ENCODE peak calls at places on chromosomes 7 and 10, in seven cellular contexts. U is HAP-1, L is left lung, R is astrocyte, W is A549, F is thyroid gland, X is lower lobe of right lung. D is an unnamed sample. For H3K4me1, the result is how much of the 10 kb centered on the place peaks cover.

GRCh38 chr7:136386876-136387275 is 409.7 kb upstream of the MTPN start:
- DNase-seq in L (no peak), F (no peak), W (no peak), U (no peak), R (peak), X (no peak), D (no peak)

GRCh38 chr7:45973725-45974532 is 52.9 kb upstream of the IGFBP3 start:
- DNase-seq in W (peak), U (no peak), R (peak), F (no peak), L (no peak), X (no peak), D (no peak)

GRCh38 chr10:123035467-123036086 is 26.8 kb downstream of the ACADSB start:
- DNase-seq in L (no peak), F (no peak), R (no peak), X (no peak), U (no peak), W (no peak), D (no peak)

GRCh38 chr10:90847436-90847835 is 10.4 kb downstream of the HTR7 start:
- DNase-seq in R (peak), L (no peak), X (no peak), U (no peak), W (no peak), F (no peak), D (no peak)

GRCh38 chr7:2800220-2800922 is 43.7 kb downstream of the GNA12 start:
- DNase-seq in W (no peak), L (no peak), R (no peak), U (no peak), F (no peak), X (no peak), D (no peak)

GRCh38 chr10:132971448-132972148 is 29.2 kb upstream of the CFAP46 start:
- DNase-seq in X (no peak), R (no peak), W (no peak), F (no peak), L (peak), U (no peak), D (no peak)

GRCh38 chr10:95242581-95243317 is 48.1 kb downstream of the PDLIM1 start:
- DNase-seq in L (no peak), W (peak), X (no peak), F (peak), R (no peak), U (peak), D (no peak)

GRCh38 chr10:77553311-77553710 is 84.3 kb downstream of the KCNMA1 start:
- DNase-seq in R (no peak), F (no peak), X (no peak), W (no peak), U (no peak), L (no peak), D (no peak)

GRCh38 chr10:114313139-114313538 is 74.1 kb downstream of the VWA2 start:
- DNase-seq in R (no peak), U (no peak), L (no peak), X (no peak), F (no peak), W (no peak), D (no peak)

GRCh38 chr7:50268990-50269389 is 35.5 kb upstream of the IKZF1 start:
- DNase-seq in L (no peak), U (no peak), X (no peak), R (no peak), F (no peak), W (no peak), D (no peak)

GRCh38 chr7:47453093-47454056 is 128.5 kb downstream of the TNS3 start:
- DNase-seq in U (no peak), L (peak), F (peak), X (peak), W (no peak), R (peak), D (peak)

GRCh38 chr10:66882271-66882670 is 43.6 kb upstream of the LRRTM3 start:
- DNase-seq in L (no peak), R (no peak), W (no peak), X (no peak), F (no peak), U (no peak), D (no peak)

GRCh38 chr7:33261585-33261984 is 132.2 kb downstream of the BBS9 start:
- DNase-seq in X (no peak), F (no peak), L (no peak), R (peak), U (no peak), W (no peak), D (no peak)

GRCh38 chr7:65239707-65240352 is 133.8 kb upstream of the ZNF92 start:
- DNase-seq in F (peak), X (peak), U (peak), L (peak), R (peak), W (peak), D (no peak)

GRCh38 chr7:151172273-151173141 is 5.0 kb upstream of the GBX1 start:
- DNase-seq in F (peak), U (peak), L (peak), W (peak), X (peak), R (peak), D (peak)

GRCh38 chr7:34844401-34844800 is 186.4 kb downstream of the NPSR1 start:
- DNase-seq in R (no peak), F (no peak), W (no peak), U (no peak), X (no peak), L (no peak), D (no peak)

GRCh38 chr7:99268361-99268908 is 4.2 kb upstream of the MYH16 start:
- DNase-seq in U (no peak), F (no peak), W (no peak), R (no peak), L (no peak), X (no peak), D (no peak)

GRCh38 chr7:102403563-102403962 is 7.4 kb downstream of the PRKRIP1 start:
- DNase-seq in F (no peak), L (no peak), U (no peak), X (no peak), W (no peak), R (no peak), D (no peak)

GRCh38 chr7:158268851-158269535 is 318.6 kb downstream of the PTPRN2 start:
- DNase-seq in U (no peak), L (peak), F (no peak), W (no peak), X (no peak), R (no peak), D (peak)

GRCh38 chr10:117536862-117537435 is 5.6 kb upstream of the EMX2 start:
- DNase-seq in R (no peak), F (no peak), W (no peak), X (no peak), U (no peak), L (no peak), D (no peak)

GRCh38 chr7:47424523-47424922 is 157.4 kb downstream of the TNS3 start:
- DNase-seq in L (no peak), F (no peak), W (no peak), U (no peak), X (no peak), R (no peak), D (no peak)

GRCh38 chr10:27742195-27742925 is 3.3 kb downstream of the MKX start:
- DNase-seq in X (peak), F (peak), L (peak), R (peak), W (peak), U (peak), D (peak)

GRCh38 chr7:122301858-122302745 is 2.4 kb downstream of the FEZF1 start:
- DNase-seq in L (no peak), U (no peak), F (no peak), X (no peak), R (no peak), W (no peak), D (no peak)

GRCh38 chr10:5547684-5547933 is 22.8 kb downstream of the CALML3 start:
- DNase-seq in U (no peak), R (no peak), L (no peak), X (peak), W (no peak), F (no peak), D (no peak)

GRCh38 chr10:5549462-5550249 is 24.9 kb downstream of the CALML3 start:
- DNase-seq in F (no peak), L (peak), R (no peak), U (no peak), W (no peak), X (peak), D (no peak)

GRCh38 chr10:5545778-5546710 is 21.3 kb downstream of the CALML3 start:
- DNase-seq in R (peak), L (peak), W (peak), U (no peak), X (peak), F (peak), D (peak)

GRCh38 chr10:5546891-5547683 is 22.3 kb downstream of the CALML3 start:
- DNase-seq in W (peak), L (peak), U (no peak), R (peak), X (peak), F (peak), D (peak)

GRCh38 chr10:5547934-5548660 is 23.3 kb downstream of the CALML3 start:
- DNase-seq in W (peak), X (peak), U (no peak), L (peak), R (no peak), F (peak), D (peak)
- H3K4me1 ChIP-seq in W (half or more), X (half or more), U (under half), L (under half), R (half or more), F (half or more), D (half or more)

GRCh38 chr7:73834626-73835191 is 3.9 kb downstream of the CLDN4 start:
- DNase-seq in R (no peak), U (no peak), F (no peak), X (no peak), W (no peak), L (no peak), D (peak)
- H3K4me1 ChIP-seq in R (under half), U (under half), F (under half), X (under half), W (under half), L (under half), D (under half)

GRCh38 chr10:86665218-86665607 is 3.1 kb upstream of the LDB3 start:
- DNase-seq in W (no peak), U (no peak), X (no peak), R (no peak), F (no peak), L (no peak), D (no peak)
- H3K4me1 ChIP-seq in W (under half), U (under half), X (under half), R (under half), F (under half), L (under half), D (under half)

DNA sequence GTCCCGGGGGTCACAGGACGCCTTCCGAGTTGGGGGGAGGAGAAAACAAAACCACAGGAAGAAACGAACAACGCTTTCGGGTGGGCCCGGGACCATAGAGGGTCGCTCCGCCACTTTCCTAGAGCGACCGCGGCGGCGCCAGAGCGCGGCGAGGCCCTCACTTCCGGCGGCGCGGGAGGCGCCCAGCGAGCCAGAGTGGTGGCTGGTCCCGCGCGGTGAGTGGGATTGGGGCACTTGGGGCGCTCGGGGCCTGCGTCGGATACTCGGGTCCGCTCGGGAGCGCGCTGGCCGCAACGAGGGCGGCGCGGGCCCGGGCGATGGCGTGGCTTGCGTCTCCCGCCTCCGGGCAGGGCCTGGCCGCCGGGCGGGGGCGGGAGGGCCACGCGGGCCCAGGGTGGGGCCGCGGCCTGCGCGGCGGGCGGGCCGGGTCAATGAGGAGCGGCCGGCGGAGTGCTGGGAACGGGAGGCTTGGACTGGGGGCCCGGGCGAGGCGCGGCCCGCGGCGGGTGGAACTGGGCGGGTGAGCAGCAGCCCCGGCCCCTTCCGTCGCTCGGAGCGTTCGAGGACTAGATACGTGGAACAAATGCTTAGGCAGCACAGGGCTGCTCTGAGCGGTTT is at the start of gene ZNF22:
- DNase-seq in L (peak), F (peak), U (peak), X (peak), W (peak), R (peak), D (peak)
- H3K4me1 ChIP-seq in L (half or more), F (half or more), U (under half), X (half or more), W (under half), R (under half), D (under half)

D was measured in transverse colon.